ENCODE peak calls at places on chromosomes 3 and 15, in six cellular contexts. O is NCI-H2081; B is CD8-positive, alpha-beta T cell; J is HAP-1; F is mucosa of descending colon; G is ELR. T is an unnamed sample.

GRCh38 chr3:38457111-38458003 is 3.7 kb downstream of the ACVR2B start:
- DNase-seq in O (no peak), B (no peak), J (no peak), F (no peak), G (no peak), T (no peak)

GRCh38 chr3:127970966-127971592 is 56.0 kb downstream of the KBTBD12 start:
- DNase-seq in O (peak; percentile 85), B (no peak), J (peak; percentile 49), F (no peak), G (peak; percentile 68), T (no peak)

GRCh38 chr3:1609416-1609815 is 489.2 kb upstream of the CNTN4 start:
- DNase-seq in O (peak; percentile 84), B (no peak), J (no peak), F (no peak), G (no peak), T (no peak)

GRCh38 chr3:120173056-120173675 is 78.9 kb upstream of the GSK3B start:
- DNase-seq in O (no peak), B (no peak), J (no peak), F (no peak), G (peak; percentile 22), T (no peak)

GRCh38 chr15:59313703-59314332 is 58.9 kb downstream of the MYO1E start:
- DNase-seq in O (peak; percentile 96), B (no peak), J (no peak), F (peak; percentile 92), G (no peak), T (no peak)

GRCh38 chr15:69573815-69574472 is 121.3 kb downstream of the RPLP1 start:
- DNase-seq in O (no peak), B (peak; percentile 26), J (no peak), F (no peak), G (peak; percentile 10), T (no peak)

GRCh38 chr3:19547665-19548464 is 386.2 kb downstream of the EFHB start:
- DNase-seq in O (no peak), B (no peak), J (no peak), F (no peak), G (no peak), T (no peak)

GRCh38 chr3:194548346-194549321 is 61.8 kb upstream of the ATP13A3 start:
- DNase-seq in O (peak; percentile 60), B (no peak), J (no peak), F (no peak), G (no peak), T (no peak)

GRCh38 chr3:127822166-127822835 is at the start of gene MGLL:
- DNase-seq in O (peak; percentile 80), B (no peak), J (peak; percentile 20), F (no peak), G (peak; percentile 79), T (no peak)

GRCh38 chr3:184259878-184260570 is 1.3 kb downstream of the CAMK2N2 start:
- DNase-seq in O (peak; percentile 44), B (peak; percentile 34), J (peak; percentile 62), F (no peak), G (peak; percentile 61), T (no peak)

GRCh38 chr15:95626501-95627361 is 703.8 kb upstream of the NR2F2 start:
- DNase-seq in O (no peak), B (no peak), J (no peak), F (no peak), G (no peak), T (no peak)

GRCh38 chr3:158625881-158626280 is 18.4 kb upstream of the GFM1 start:
- DNase-seq in O (no peak), B (no peak), J (peak; percentile 60), F (no peak), G (no peak), T (no peak)